ENCODE peak calls at places on chromosomes 11 and 22, in ten cellular contexts. One of them, this sample, is unnamed.

GRCh38 chr11:14312736-14313438 is 46.1 kb downstream of the RRAS2 start:
- DNase-seq in lower leg skin: no peak
- DNase-seq in breast epithelium: no peak
- DNase-seq in foreskin fibroblast: peak
- DNase-seq in fibroblast of the aortic adventitia: peak
- DNase-seq in adrenal gland: no peak
- DNase-seq in epithelial cell of esophagus: peak
- DNase-seq in hepatocyte: no peak
- DNase-seq in ascending aorta: no peak
- DNase-seq in cardiac fibroblast: peak
- DNase-seq in this sample: peak

GRCh38 chr22:17234144-17234623 is 14.9 kb upstream of the ADA2 start:
- DNase-seq in lower leg skin: no peak
- DNase-seq in breast epithelium: no peak
- DNase-seq in foreskin fibroblast: no peak
- DNase-seq in fibroblast of the aortic adventitia: no peak
- DNase-seq in adrenal gland: no peak
- DNase-seq in epithelial cell of esophagus: no peak
- DNase-seq in hepatocyte: no peak
- DNase-seq in ascending aorta: no peak
- DNase-seq in cardiac fibroblast: peak
- DNase-seq in this sample: no peak

GRCh38 chr11:69205929-69206612 is 50.3 kb downstream of the SMIM38 start:
- DNase-seq in lower leg skin: no peak
- DNase-seq in breast epithelium: no peak
- DNase-seq in foreskin fibroblast: no peak
- DNase-seq in fibroblast of the aortic adventitia: no peak
- DNase-seq in adrenal gland: no peak
- DNase-seq in epithelial cell of esophagus: no peak
- DNase-seq in hepatocyte: no peak
- DNase-seq in ascending aorta: peak
- DNase-seq in cardiac fibroblast: no peak
- DNase-seq in this sample: no peak

GRCh38 chr22:45211848-45212247 is 28.8 kb downstream of the KIAA0930 start:
- DNase-seq in lower leg skin: no peak
- DNase-seq in breast epithelium: no peak
- DNase-seq in foreskin fibroblast: no peak
- DNase-seq in fibroblast of the aortic adventitia: peak
- DNase-seq in adrenal gland: no peak
- DNase-seq in epithelial cell of esophagus: no peak
- DNase-seq in hepatocyte: no peak
- DNase-seq in ascending aorta: no peak
- DNase-seq in cardiac fibroblast: no peak
- DNase-seq in this sample: no peak

GRCh38 chr11:68460741-68461283 is at the start of gene PPP6R3:
- DNase-seq in lower leg skin: peak
- DNase-seq in breast epithelium: no peak
- DNase-seq in foreskin fibroblast: no peak
- DNase-seq in fibroblast of the aortic adventitia: no peak
- DNase-seq in adrenal gland: no peak
- DNase-seq in epithelial cell of esophagus: no peak
- DNase-seq in hepatocyte: no peak
- DNase-seq in ascending aorta: no peak
- DNase-seq in cardiac fibroblast: no peak
- DNase-seq in this sample: no peak

GRCh38 chr11:130315354-130315970 is 745 bp upstream of the ZBTB44 start:
- DNase-seq in lower leg skin: peak
- DNase-seq in breast epithelium: peak
- DNase-seq in foreskin fibroblast: no peak
- DNase-seq in fibroblast of the aortic adventitia: no peak
- DNase-seq in adrenal gland: peak
- DNase-seq in epithelial cell of esophagus: peak
- DNase-seq in hepatocyte: peak
- DNase-seq in ascending aorta: no peak
- DNase-seq in cardiac fibroblast: no peak
- DNase-seq in this sample: no peak

GRCh38 chr11:1390603-1391164 is 950 bp downstream of the BRSK2 start:
- DNase-seq in lower leg skin: no peak
- DNase-seq in breast epithelium: no peak
- DNase-seq in foreskin fibroblast: peak
- DNase-seq in fibroblast of the aortic adventitia: no peak
- DNase-seq in adrenal gland: no peak
- DNase-seq in epithelial cell of esophagus: no peak
- DNase-seq in hepatocyte: peak
- DNase-seq in ascending aorta: no peak
- DNase-seq in cardiac fibroblast: no peak
- DNase-seq in this sample: peak

GRCh38 chr11:56885854-56886253 is 102.9 kb upstream of the OR5AK2 start:
- DNase-seq in lower leg skin: no peak
- DNase-seq in breast epithelium: no peak
- DNase-seq in foreskin fibroblast: no peak
- DNase-seq in fibroblast of the aortic adventitia: no peak
- DNase-seq in adrenal gland: no peak
- DNase-seq in epithelial cell of esophagus: no peak
- DNase-seq in hepatocyte: no peak
- DNase-seq in ascending aorta: no peak
- DNase-seq in cardiac fibroblast: no peak
- DNase-seq in this sample: no peak

GRCh38 chr11:122167100-122167499 is 51.1 kb upstream of the BLID start:
- DNase-seq in lower leg skin: no peak
- DNase-seq in breast epithelium: no peak
- DNase-seq in foreskin fibroblast: peak
- DNase-seq in fibroblast of the aortic adventitia: peak
- DNase-seq in adrenal gland: no peak
- DNase-seq in epithelial cell of esophagus: peak
- DNase-seq in hepatocyte: no peak
- DNase-seq in ascending aorta: no peak
- DNase-seq in cardiac fibroblast: peak
- DNase-seq in this sample: peak

GRCh38 chr11:69243496-69244200 is 50.3 kb upstream of the MYEOV start:
- DNase-seq in lower leg skin: peak
- DNase-seq in breast epithelium: no peak
- DNase-seq in foreskin fibroblast: no peak
- DNase-seq in fibroblast of the aortic adventitia: no peak
- DNase-seq in adrenal gland: no peak
- DNase-seq in epithelial cell of esophagus: no peak
- DNase-seq in hepatocyte: no peak
- DNase-seq in ascending aorta: no peak
- DNase-seq in cardiac fibroblast: no peak
- DNase-seq in this sample: no peak

GRCh38 chr11:86064236-86064803 is 4.6 kb downstream of the PICALM start:
- DNase-seq in lower leg skin: no peak
- DNase-seq in breast epithelium: no peak
- DNase-seq in foreskin fibroblast: peak
- DNase-seq in fibroblast of the aortic adventitia: peak
- DNase-seq in adrenal gland: no peak
- DNase-seq in epithelial cell of esophagus: peak
- DNase-seq in hepatocyte: no peak
- DNase-seq in ascending aorta: no peak
- DNase-seq in cardiac fibroblast: peak
- DNase-seq in this sample: peak
- H3K4me3 ChIP-seq in lower leg skin: no peak
- H3K4me3 ChIP-seq in breast epithelium: peak
- H3K4me3 ChIP-seq in foreskin fibroblast: no peak
- H3K4me3 ChIP-seq in fibroblast of the aortic adventitia: peak
- H3K4me3 ChIP-seq in adrenal gland: no peak
- H3K4me3 ChIP-seq in epithelial cell of esophagus: peak
- H3K4me3 ChIP-seq in hepatocyte: no peak
- H3K4me3 ChIP-seq in ascending aorta: peak
- H3K4me3 ChIP-seq in cardiac fibroblast: no peak
- H3K4me3 ChIP-seq in this sample: peak

GRCh38 chr22:39291501-39291900 is 27.9 kb downstream of the RPL3 start:
- DNase-seq in lower leg skin: no peak
- DNase-seq in breast epithelium: no peak
- DNase-seq in foreskin fibroblast: no peak
- DNase-seq in fibroblast of the aortic adventitia: no peak
- DNase-seq in adrenal gland: no peak
- DNase-seq in epithelial cell of esophagus: no peak
- DNase-seq in hepatocyte: no peak
- DNase-seq in ascending aorta: no peak
- DNase-seq in cardiac fibroblast: no peak
- DNase-seq in this sample: no peak
- TF ChIP-seq CTCF in lower leg skin: no peak
- TF ChIP-seq CTCF in breast epithelium: no peak
- TF ChIP-seq CTCF in foreskin fibroblast: no peak
- TF ChIP-seq CTCF in fibroblast of the aortic adventitia: no peak
- TF ChIP-seq CTCF in adrenal gland: no peak
- TF ChIP-seq CTCF in epithelial cell of esophagus: peak
- TF ChIP-seq CTCF in hepatocyte: no peak
- TF ChIP-seq CTCF in ascending aorta: no peak
- TF ChIP-seq CTCF in cardiac fibroblast: no peak
- TF ChIP-seq CTCF in this sample: no peak

GRCh38 chr11:33454264-33454663 is 197.1 kb downstream of the HIPK3 start:
- DNase-seq in lower leg skin: no peak
- DNase-seq in breast epithelium: no peak
- DNase-seq in foreskin fibroblast: no peak
- DNase-seq in fibroblast of the aortic adventitia: no peak
- DNase-seq in adrenal gland: no peak
- DNase-seq in epithelial cell of esophagus: no peak
- DNase-seq in hepatocyte: no peak
- DNase-seq in ascending aorta: no peak
- DNase-seq in cardiac fibroblast: no peak
- DNase-seq in this sample: no peak
- H3K4me3 ChIP-seq in lower leg skin: no peak
- H3K4me3 ChIP-seq in breast epithelium: no peak
- H3K4me3 ChIP-seq in foreskin fibroblast: no peak
- H3K4me3 ChIP-seq in fibroblast of the aortic adventitia: no peak
- H3K4me3 ChIP-seq in adrenal gland: no peak
- H3K4me3 ChIP-seq in epithelial cell of esophagus: no peak
- H3K4me3 ChIP-seq in hepatocyte: no peak
- H3K4me3 ChIP-seq in ascending aorta: no peak
- H3K4me3 ChIP-seq in cardiac fibroblast: no peak
- H3K4me3 ChIP-seq in this sample: no peak

GRCh38 chr22:47228767-47229166 is 466.3 kb downstream of the TBC1D22A start:
- DNase-seq in lower leg skin: no peak
- DNase-seq in breast epithelium: no peak
- DNase-seq in foreskin fibroblast: no peak
- DNase-seq in fibroblast of the aortic adventitia: no peak
- DNase-seq in adrenal gland: no peak
- DNase-seq in epithelial cell of esophagus: no peak
- DNase-seq in hepatocyte: no peak
- DNase-seq in ascending aorta: no peak
- DNase-seq in cardiac fibroblast: no peak
- DNase-seq in this sample: no peak

GRCh38 chr22:47221840-47222615 is 459.6 kb downstream of the TBC1D22A start:
- DNase-seq in lower leg skin: peak
- DNase-seq in breast epithelium: no peak
- DNase-seq in foreskin fibroblast: no peak
- DNase-seq in fibroblast of the aortic adventitia: no peak
- DNase-seq in adrenal gland: no peak
- DNase-seq in epithelial cell of esophagus: no peak
- DNase-seq in hepatocyte: no peak
- DNase-seq in ascending aorta: no peak
- DNase-seq in cardiac fibroblast: no peak
- DNase-seq in this sample: no peak

GRCh38 chr22:47225931-47226633 is 463.6 kb downstream of the TBC1D22A start:
- DNase-seq in lower leg skin: peak
- DNase-seq in breast epithelium: no peak
- DNase-seq in foreskin fibroblast: no peak
- DNase-seq in fibroblast of the aortic adventitia: no peak
- DNase-seq in adrenal gland: no peak
- DNase-seq in epithelial cell of esophagus: no peak
- DNase-seq in hepatocyte: no peak
- DNase-seq in ascending aorta: peak
- DNase-seq in cardiac fibroblast: no peak
- DNase-seq in this sample: no peak

GRCh38 chr22:47220752-47221151 is 458.3 kb downstream of the TBC1D22A start:
- DNase-seq in lower leg skin: peak
- DNase-seq in breast epithelium: no peak
- DNase-seq in foreskin fibroblast: no peak
- DNase-seq in fibroblast of the aortic adventitia: no peak
- DNase-seq in adrenal gland: no peak
- DNase-seq in epithelial cell of esophagus: no peak
- DNase-seq in hepatocyte: no peak
- DNase-seq in ascending aorta: no peak
- DNase-seq in cardiac fibroblast: no peak
- DNase-seq in this sample: no peak

GRCh38 chr22:47225080-47225930 is 462.9 kb downstream of the TBC1D22A start:
- DNase-seq in lower leg skin: peak
- DNase-seq in breast epithelium: no peak
- DNase-seq in foreskin fibroblast: no peak
- DNase-seq in fibroblast of the aortic adventitia: no peak
- DNase-seq in adrenal gland: no peak
- DNase-seq in epithelial cell of esophagus: no peak
- DNase-seq in hepatocyte: no peak
- DNase-seq in ascending aorta: peak
- DNase-seq in cardiac fibroblast: no peak
- DNase-seq in this sample: no peak
- TF ChIP-seq CTCF in lower leg skin: no peak
- TF ChIP-seq CTCF in breast epithelium: no peak
- TF ChIP-seq CTCF in foreskin fibroblast: no peak
- TF ChIP-seq CTCF in fibroblast of the aortic adventitia: no peak
- TF ChIP-seq CTCF in adrenal gland: no peak
- TF ChIP-seq CTCF in epithelial cell of esophagus: no peak
- TF ChIP-seq CTCF in hepatocyte: no peak
- TF ChIP-seq CTCF in ascending aorta: no peak
- TF ChIP-seq CTCF in cardiac fibroblast: no peak
- TF ChIP-seq CTCF in this sample: no peak

DNA sequence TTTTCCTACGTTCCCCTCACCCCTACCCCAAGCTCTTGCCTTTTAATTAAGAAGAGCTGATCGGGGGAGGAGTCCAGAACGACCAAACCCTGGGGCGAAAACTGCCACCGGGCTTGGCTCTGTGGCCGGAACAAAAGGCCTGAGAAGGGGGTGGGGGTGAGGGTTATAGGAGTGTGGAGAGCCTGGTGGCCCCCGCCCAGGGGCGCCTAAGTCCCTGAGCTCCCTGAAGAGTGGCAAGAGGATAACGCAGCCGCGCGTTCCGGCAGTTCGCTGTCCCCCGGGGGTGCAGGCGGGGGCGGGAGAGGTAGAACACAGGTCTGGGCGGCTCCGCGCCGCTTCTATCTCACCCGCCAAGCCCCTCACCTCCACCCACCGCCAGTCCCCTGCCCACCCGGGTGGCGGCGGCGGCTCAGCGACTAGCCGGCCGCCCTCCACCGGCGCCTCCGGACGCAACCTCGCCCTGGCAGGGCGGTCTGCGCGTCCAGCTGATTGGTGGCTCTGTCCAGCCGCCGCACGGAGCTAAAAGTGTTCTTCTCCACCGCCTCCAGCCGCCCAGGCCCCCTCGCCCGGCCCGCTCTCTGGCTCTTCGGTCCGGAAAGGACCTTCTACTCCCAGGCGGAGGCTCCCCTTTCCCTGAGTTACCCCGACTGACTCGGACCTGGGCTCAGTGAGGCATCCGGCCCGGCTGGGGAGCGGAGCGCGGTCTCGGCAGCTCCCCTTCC is 18.8 kb upstream of the BDNF start:
- DNase-seq in lower leg skin: no peak
- DNase-seq in breast epithelium: no peak
- DNase-seq in foreskin fibroblast: peak
- DNase-seq in fibroblast of the aortic adventitia: peak
- DNase-seq in adrenal gland: peak
- DNase-seq in epithelial cell of esophagus: peak
- DNase-seq in hepatocyte: peak
- DNase-seq in ascending aorta: no peak
- DNase-seq in cardiac fibroblast: peak
- DNase-seq in this sample: peak
- H3K4me3 ChIP-seq in lower leg skin: no peak
- H3K4me3 ChIP-seq in breast epithelium: peak
- H3K4me3 ChIP-seq in foreskin fibroblast: peak
- H3K4me3 ChIP-seq in fibroblast of the aortic adventitia: peak
- H3K4me3 ChIP-seq in adrenal gland: peak
- H3K4me3 ChIP-seq in epithelial cell of esophagus: peak
- H3K4me3 ChIP-seq in hepatocyte: peak
- H3K4me3 ChIP-seq in ascending aorta: peak
- H3K4me3 ChIP-seq in cardiac fibroblast: peak
- H3K4me3 ChIP-seq in this sample: peak